ENCODE peak calls at places on chromosomes 7 and 10, in eight cellular contexts. G, N, V, H, R, C, K and E are unnamed samples. For H3K4me1, the result is how much of the 10 kb centered on the place peaks cover.

GRCh38 chr10:3292601-3293000 is 120.0 kb upstream of the PITRM1 start:
- DNase-seq in G (no peak), N (no peak), V (no peak), H (no peak), R (no peak), C (peak), K (no peak), E (no peak)

GRCh38 chr7:142556745-142557144 is 192.5 kb upstream of the PRSS1 start:
- DNase-seq in G (no peak), N (peak), V (peak), H (peak), R (no peak), C (peak), K (no peak), E (no peak)

GRCh38 chr7:150451833-150452431 is 1.5 kb downstream of the GIMAP8 start:
- DNase-seq in G (no peak), N (no peak), V (no peak), H (no peak), R (no peak), C (no peak), K (no peak), E (no peak)

GRCh38 chr10:71371750-71372166 is 25.0 kb upstream of the CDH23 start:
- DNase-seq in G (peak), N (no peak), V (no peak), H (no peak), R (no peak), C (no peak), K (no peak), E (no peak)

GRCh38 chr7:40192036-40192435 is 57.2 kb downstream of the SUGCT start:
- DNase-seq in G (no peak), N (no peak), V (no peak), H (no peak), R (no peak), C (no peak), K (no peak), E (no peak)

GRCh38 chr10:86314616-86315520 is 51.7 kb downstream of the GRID1 start:
- DNase-seq in G (no peak), N (peak), V (no peak), H (no peak), R (no peak), C (no peak), K (peak), E (no peak)

GRCh38 chr7:8177109-8177933 is 84.6 kb downstream of the ICA1 start:
- DNase-seq in G (no peak), N (no peak), V (no peak), H (no peak), R (no peak), C (no peak), K (no peak), E (no peak)

GRCh38 chr10:4241724-4242345 is 456.8 kb upstream of the KLF6 start:
- DNase-seq in G (no peak), N (no peak), V (peak), H (peak), R (no peak), C (no peak), K (no peak), E (no peak)

GRCh38 chr10:99234067-99234738 is 1.4 kb downstream of the HPSE2 start:
- DNase-seq in G (peak), N (peak), V (peak), H (peak), R (peak), C (peak), K (peak), E (no peak)

GRCh38 chr7:67341153-67341768 is 344.6 kb downstream of the TYW1 start:
- DNase-seq in G (no peak), N (no peak), V (no peak), H (no peak), R (no peak), C (no peak), K (no peak), E (no peak)

GRCh38 chr10:30557884-30558283 is 71.7 kb downstream of the LYZL2 start:
- DNase-seq in G (no peak), N (no peak), V (peak), H (no peak), R (no peak), C (no peak), K (no peak), E (no peak)

GRCh38 chr10:50508315-50509051 is 115.3 kb downstream of the SGMS1 start:
- DNase-seq in G (peak), N (no peak), V (no peak), H (no peak), R (no peak), C (no peak), K (no peak), E (no peak)

GRCh38 chr10:103941801-103942200 is 23.8 kb upstream of the STN1 start:
- DNase-seq in G (no peak), N (no peak), V (no peak), H (no peak), R (no peak), C (no peak), K (no peak), E (no peak)

GRCh38 chr7:155840262-155840885 is 28.1 kb upstream of the SHH start:
- DNase-seq in G (no peak), N (no peak), V (no peak), H (no peak), R (no peak), C (no peak), K (peak), E (no peak)

GRCh38 chr7:77786741-77787140 is 11.5 kb downstream of the TMEM60 start:
- DNase-seq in G (no peak), N (no peak), V (no peak), H (no peak), R (no peak), C (no peak), K (no peak), E (no peak)

GRCh38 chr10:13528138-13528874 is 508 bp downstream of the BEND7 start:
- DNase-seq in G (no peak), N (no peak), V (peak), H (peak), R (no peak), C (peak), K (no peak), E (no peak)

GRCh38 chr7:707296-708000 is 19.1 kb upstream of the DNAAF5 start:
- DNase-seq in G (no peak), N (no peak), V (no peak), H (no peak), R (peak), C (no peak), K (peak), E (no peak)

GRCh38 chr7:68265258-68265657 is 1268.6 kb downstream of the TYW1 start:
- DNase-seq in G (no peak), N (no peak), V (no peak), H (no peak), R (no peak), C (no peak), K (no peak), E (no peak)

GRCh38 chr7:47513741-47514241 is 68.1 kb downstream of the TNS3 start:
- DNase-seq in G (no peak), N (no peak), V (no peak), H (peak), R (no peak), C (no peak), K (peak), E (no peak)

GRCh38 chr10:46096426-46096825 is 50.4 kb upstream of the MSMB start:
- DNase-seq in G (no peak), N (no peak), V (no peak), H (no peak), R (no peak), C (no peak), K (no peak), E (no peak)

GRCh38 chr10:101080933-101081546 is 19.3 kb downstream of the KAZALD1 start:
- DNase-seq in G (no peak), N (peak), V (peak), H (no peak), R (no peak), C (no peak), K (no peak), E (no peak)

GRCh38 chr10:32189400-32190084 is 133.3 kb upstream of the KIF5B start:
- DNase-seq in G (no peak), N (no peak), V (peak), H (no peak), R (no peak), C (no peak), K (no peak), E (no peak)

GRCh38 chr7:101216860-101217387 is 457 bp downstream of the PLOD3 start:
- DNase-seq in G (no peak), N (no peak), V (peak), H (no peak), R (no peak), C (no peak), K (peak), E (no peak)

GRCh38 chr7:151813445-151813844 is 63.5 kb downstream of the PRKAG2 start:
- DNase-seq in G (no peak), N (no peak), V (no peak), H (no peak), R (no peak), C (no peak), K (no peak), E (no peak)

GRCh38 chr10:32160866-32161265 is 104.6 kb upstream of the KIF5B start:
- DNase-seq in G (no peak), N (no peak), V (no peak), H (no peak), R (no peak), C (no peak), K (no peak), E (no peak)

GRCh38 chr10:128704716-128705115 is 578.5 kb upstream of the MKI67 start:
- DNase-seq in G (no peak), N (no peak), V (no peak), H (no peak), R (no peak), C (no peak), K (no peak), E (no peak)

GRCh38 chr10:126013489-126014281 is 117.3 kb downstream of the FANK1 start:
- DNase-seq in G (no peak), N (peak), V (peak), H (peak), R (no peak), C (no peak), K (no peak), E (no peak)

GRCh38 chr7:90626011-90626410 is 29.9 kb downstream of the CDK14 start:
- DNase-seq in G (no peak), N (no peak), V (peak), H (no peak), R (no peak), C (no peak), K (no peak), E (no peak)

GRCh38 chr7:144903201-144903600 is 67.3 kb upstream of the TPK1 start:
- DNase-seq in G (no peak), N (no peak), V (no peak), H (no peak), R (no peak), C (no peak), K (no peak), E (no peak)

GRCh38 chr10:121900443-121901174 is 27.2 kb downstream of the ATE1 start:
- DNase-seq in G (no peak), N (no peak), V (peak), H (peak), R (no peak), C (no peak), K (no peak), E (no peak)

GRCh38 chr10:114374141-114374791 is 30.0 kb downstream of the AFAP1L2 start:
- DNase-seq in G (no peak), N (no peak), V (no peak), H (no peak), R (no peak), C (peak), K (no peak), E (no peak)

GRCh38 chr10:42864575-42864974 is 82.0 kb downstream of the BMS1 start:
- DNase-seq in G (no peak), N (peak), V (peak), H (no peak), R (no peak), C (peak), K (peak), E (no peak)

GRCh38 chr10:71911296-71911954 is 52.8 kb upstream of the CHST3 start:
- DNase-seq in G (no peak), N (no peak), V (no peak), H (no peak), R (no peak), C (no peak), K (no peak), E (no peak)

GRCh38 chr10:119518936-119519335 is 23.6 kb downstream of the RGS10 start:
- DNase-seq in G (no peak), N (no peak), V (no peak), H (no peak), R (no peak), C (no peak), K (no peak), E (no peak)

GRCh38 chr10:119518176-119518575 is 24.3 kb downstream of the RGS10 start:
- DNase-seq in G (no peak), N (no peak), V (no peak), H (no peak), R (no peak), C (no peak), K (no peak), E (no peak)

GRCh38 chr10:119521443-119522204 is 20.9 kb downstream of the RGS10 start:
- DNase-seq in G (no peak), N (no peak), V (no peak), H (no peak), R (no peak), C (no peak), K (no peak), E (no peak)

GRCh38 chr10:119522747-119523426 is 19.6 kb downstream of the RGS10 start:
- DNase-seq in G (no peak), N (no peak), V (no peak), H (no peak), R (no peak), C (no peak), K (no peak), E (no peak)

DNA sequence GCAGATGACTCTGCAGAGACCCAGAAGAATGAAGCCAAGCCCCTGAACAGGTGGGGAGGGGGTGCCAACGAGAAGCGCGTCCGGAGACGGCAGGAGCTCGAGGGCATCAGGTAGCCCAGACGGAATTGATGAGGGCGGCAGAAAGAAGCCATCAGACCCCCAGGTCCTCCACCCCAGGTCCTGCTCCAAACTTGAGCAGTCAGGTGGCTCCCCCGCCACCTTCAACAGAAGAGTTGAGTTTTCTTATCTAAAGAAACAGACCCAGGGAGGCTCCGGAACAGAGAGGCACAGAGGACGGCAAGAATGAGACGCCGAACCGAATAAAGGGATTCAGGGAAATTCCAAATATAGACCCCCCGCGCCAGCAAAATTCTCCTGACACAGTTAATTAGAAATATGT is 22.2 kb downstream of the RGS10 start:
- DNase-seq in G (no peak), N (no peak), V (no peak), H (no peak), R (peak), C (no peak), K (no peak), E (no peak)
- H3K4me1 ChIP-seq in G (under half), N (under half), V (under half), H (under half), R (under half), C (under half), K (under half), E (under half)

GRCh38 chr7:43646603-43647313 is 63.9 kb downstream of the STK17A start:
- DNase-seq in G (no peak), N (no peak), V (peak), H (no peak), R (no peak), C (no peak), K (peak), E (no peak)
- H3K4me1 ChIP-seq in G (half or more), N (under half), V (half or more), H (half or more), R (under half), C (under half), K (half or more), E (half or more)

GRCh38 chr7:116239019-116239418 is 28.7 kb downstream of the TES start:
- DNase-seq in G (no peak), N (no peak), V (no peak), H (no peak), R (no peak), C (no peak), K (no peak), E (no peak)
- H3K4me1 ChIP-seq in G (under half), N (under half), V (under half), H (under half), R (under half), C (under half), K (half or more), E (half or more)

GRCh38 chr7:26155531-26156375 is 3.8 kb downstream of the NFE2L3 start:
- DNase-seq in G (no peak), N (peak), V (peak), H (no peak), R (no peak), C (no peak), K (no peak), E (no peak)
- H3K4me1 ChIP-seq in G (under half), N (under half), V (half or more), H (under half), R (under half), C (under half), K (under half), E (under half)

GRCh38 chr7:83696101-83696500 is 47.2 kb upstream of the SEMA3E start:
- DNase-seq in G (no peak), N (no peak), V (no peak), H (no peak), R (no peak), C (no peak), K (no peak), E (no peak)

GRCh38 chr7:83695126-83695960 is 46.4 kb upstream of the SEMA3E start:
- DNase-seq in G (no peak), N (no peak), V (peak), H (no peak), R (no peak), C (no peak), K (no peak), E (no peak)

GRCh38 chr7:83701744-83702143 is 52.8 kb upstream of the SEMA3E start:
- DNase-seq in G (no peak), N (no peak), V (no peak), H (no peak), R (no peak), C (no peak), K (no peak), E (no peak)

GRCh38 chr7:83693281-83693680 is 44.3 kb upstream of the SEMA3E start:
- DNase-seq in G (no peak), N (no peak), V (peak), H (no peak), R (no peak), C (no peak), K (no peak), E (no peak)

DNA sequence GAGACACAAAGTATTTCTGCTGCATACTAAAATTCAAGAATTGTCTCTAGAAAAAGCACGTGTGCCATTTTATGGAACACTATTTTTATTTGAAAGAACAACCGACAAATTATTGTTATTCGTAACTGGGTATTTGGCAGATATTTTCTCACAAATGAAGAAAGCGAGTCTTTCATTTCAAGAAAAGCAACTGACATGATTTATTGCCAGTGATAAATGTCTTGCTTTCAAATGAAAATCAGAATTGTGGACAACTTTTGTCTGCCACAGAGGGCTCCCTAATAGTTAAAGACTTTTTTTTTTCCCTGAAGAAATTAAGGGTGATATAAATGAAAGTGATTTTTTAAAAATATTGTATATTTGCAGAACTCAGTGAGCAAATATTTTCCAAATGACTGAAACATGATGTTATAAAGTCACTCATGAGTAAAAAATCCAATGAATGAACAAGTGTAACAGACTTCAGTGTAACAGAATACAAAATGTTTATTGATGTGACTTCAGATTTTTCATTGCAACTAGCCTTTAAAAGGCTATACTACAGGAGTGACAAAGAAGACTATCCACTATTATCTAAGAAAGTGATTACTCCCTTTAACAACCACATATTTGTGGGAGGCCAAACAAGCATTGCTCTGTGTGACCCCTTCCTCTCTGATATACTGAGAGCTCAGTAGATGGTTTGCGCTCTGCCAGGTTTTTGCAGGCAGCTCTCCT is 49.0 kb upstream of the SEMA3E start:
- DNase-seq in G (no peak), N (no peak), V (no peak), H (no peak), R (no peak), C (no peak), K (no peak), E (no peak)
- H3K4me1 ChIP-seq in G (under half), N (under half), V (under half), H (under half), R (under half), C (under half), K (under half), E (under half)

GRCh38 chr10:130052193-130052592 is 58.4 kb downstream of the C10orf143 start:
- DNase-seq in G (no peak), N (no peak), V (no peak), H (no peak), R (no peak), C (no peak), K (peak), E (no peak)

GRCh38 chr10:130054021-130054420 is 56.6 kb downstream of the C10orf143 start:
- DNase-seq in G (no peak), N (no peak), V (no peak), H (no peak), R (no peak), C (no peak), K (no peak), E (no peak)

GRCh38 chr10:130050721-130051120 is 59.9 kb downstream of the C10orf143 start:
- DNase-seq in G (no peak), N (no peak), V (no peak), H (no peak), R (no peak), C (no peak), K (peak), E (no peak)

GRCh38 chr10:130050008-130050407 is 60.6 kb downstream of the C10orf143 start:
- DNase-seq in G (no peak), N (no peak), V (peak), H (no peak), R (no peak), C (no peak), K (peak), E (no peak)

GRCh38 chr10:130053561-130053960 is 57.1 kb downstream of the C10orf143 start:
- DNase-seq in G (no peak), N (no peak), V (no peak), H (no peak), R (no peak), C (no peak), K (peak), E (no peak)
- H3K4me1 ChIP-seq in G (under half), N (under half), V (under half), H (under half), R (under half), C (under half), K (under half), E (under half)

DNA sequence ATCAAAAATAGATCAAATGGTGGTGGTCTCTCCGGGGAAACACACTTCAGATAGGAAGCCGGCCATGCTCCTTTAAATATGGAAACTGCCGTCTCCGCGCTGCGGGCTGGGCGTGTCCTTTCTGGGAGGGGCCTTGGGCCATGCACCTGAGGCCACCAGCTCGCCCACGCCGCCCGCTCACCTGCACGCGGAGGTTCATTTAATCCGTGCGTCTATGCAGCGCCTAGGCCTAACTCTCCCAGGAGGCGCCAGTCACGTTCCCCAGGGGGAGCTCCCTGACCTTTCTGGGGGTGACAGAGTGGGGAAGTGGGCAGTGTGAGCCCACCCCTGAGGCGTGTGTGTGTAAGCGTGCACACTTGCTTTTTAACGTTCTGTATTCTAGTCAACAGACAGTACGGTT is 64.0 kb downstream of the C10orf143 start:
- DNase-seq in G (no peak), N (no peak), V (peak), H (no peak), R (no peak), C (no peak), K (peak), E (no peak)
- H3K4me1 ChIP-seq in G (under half), N (under half), V (under half), H (under half), R (under half), C (under half), K (under half), E (under half)

GRCh38 chr7:135974667-135975066 is 2.5 kb downstream of the MTPN start:
- DNase-seq in G (no peak), N (no peak), V (no peak), H (no peak), R (no peak), C (no peak), K (no peak), E (no peak)
- H3K4me1 ChIP-seq in G (under half), N (under half), V (under half), H (under half), R (under half), C (under half), K (under half), E (half or more)